ENCODE peak calls at places on chromosomes 3 and 15, in eight cellular contexts. Z is choroid plexus epithelial cell; D is NCI-H1092; S is AG09319; P is H1; G is amniotic stem cell; F is uterus; R is stimulated activated CD8-positive, alpha-beta memory T cell treated with anti-CD3 and anti-CD28 coated beads, Interleukin-2, amount 100 ng/mL, for 48 hours. C is an unnamed sample.

GRCh38 chr3:106640353-106640752 is 736.9 kb upstream of the CCDC54 start:
- DNase-seq in G (no peak), F (no peak), R (no peak), D (no peak), S (no peak), P (no peak), Z (no peak), C (no peak)

GRCh38 chr15:25244731-25245585 is 193.9 kb downstream of the UBE3A start:
- DNase-seq in P (peak; percentile 23), R (no peak), F (peak; percentile 8), G (no peak), S (no peak), Z (no peak), D (no peak), C (peak; percentile 38)

GRCh38 chr15:44101944-44102343 is 93.1 kb downstream of the FRMD5 start:
- DNase-seq in S (peak; percentile 46), F (no peak), P (no peak), R (no peak), G (no peak), Z (peak; percentile 84), D (no peak), C (peak; percentile 14)

GRCh38 chr15:45129651-45130129 is at the start of the genes DUOX1 and DUOXA1:
- DNase-seq in P (peak; percentile 79), S (no peak), Z (no peak), F (no peak), D (no peak), R (no peak), G (no peak), C (peak; percentile 88)

GRCh38 chr3:195033531-195034091 is 237.3 kb downstream of the XXYLT1 start:
- DNase-seq in Z (no peak), S (no peak), F (no peak), D (no peak), G (no peak), R (no peak), P (no peak), C (no peak)

GRCh38 chr15:22917556-22917955 is 62.6 kb downstream of the CYFIP1 start:
- DNase-seq in Z (no peak), S (no peak), P (no peak), R (no peak), F (no peak), D (no peak), G (no peak), C (no peak)

GRCh38 chr3:113783463-113783862 is 36.6 kb downstream of the ATP6V1A start:
- DNase-seq in Z (peak; percentile 99), F (no peak), D (no peak), G (peak; percentile 78), S (peak; percentile 93), P (no peak), R (no peak), C (peak; percentile 88)

GRCh38 chr3:51966486-51966885 is 768 bp downstream of the PCBP4 start:
- DNase-seq in F (no peak), D (peak; percentile 8), R (no peak), P (no peak), G (no peak), S (no peak), Z (no peak), C (peak; percentile 73)

GRCh38 chr3:70620956-70621355 is 308.5 kb upstream of the MDFIC2 start:
- DNase-seq in D (no peak), G (no peak), R (no peak), P (no peak), Z (no peak), F (no peak), S (no peak), C (no peak)